ENCODE peak calls at places on chromosome 1, in seven cellular contexts. X is RPMI7951, I is T-cell, B is GM06990, T is NCI-H1694, K is iPS-NIHi11, Y is ACHN. F is an unnamed sample.

GRCh38 chr1:21212126-21212525 is 35.4 kb upstream of the EIF4G3 start:
- DNase-seq in X (peak), I (no peak), B (no peak), T (no peak), K (no peak), Y (peak), F (no peak)

GRCh38 chr1:94864821-94865220 is 44.7 kb downstream of the SLC44A3 start:
- DNase-seq in X (no peak), I (no peak), B (no peak), T (no peak), K (no peak), Y (no peak), F (peak)

GRCh38 chr1:47388548-47389238 is 27.4 kb upstream of the FOXE3 start:
- DNase-seq in X (peak), I (no peak), B (no peak), T (peak), K (peak), Y (peak), F (peak)

GRCh38 chr1:159922499-159923202 is 2.7 kb downstream of the TAGLN2 start:
- DNase-seq in X (peak), I (no peak), B (no peak), T (no peak), K (no peak), Y (no peak), F (no peak)

GRCh38 chr1:230072866-230073265 is 5.8 kb downstream of the GALNT2 start:
- DNase-seq in X (no peak), I (no peak), B (no peak), T (no peak), K (no peak), Y (no peak), F (no peak)

GRCh38 chr1:215631040-215631439 is 63.9 kb downstream of the KCTD3 start:
- DNase-seq in X (no peak), I (no peak), B (no peak), T (no peak), K (no peak), Y (no peak), F (no peak)

GRCh38 chr1:60488857-60489256 is 415.3 kb upstream of the C1orf87 start:
- DNase-seq in X (no peak), I (no peak), B (no peak), T (no peak), K (no peak), Y (no peak), F (no peak)

GRCh38 chr1:235971571-235972315 is 93.1 kb downstream of the NID1 start:
- DNase-seq in X (peak), I (peak), B (peak), T (peak), K (peak), Y (peak), F (peak)

GRCh38 chr1:84247425-84248220 is 53.9 kb upstream of the SAMD13 start:
- DNase-seq in X (peak), I (peak), B (no peak), T (no peak), K (no peak), Y (no peak), F (peak)

GRCh38 chr1:209318302-209319056 is 265.0 kb upstream of the CAMK1G start:
- DNase-seq in X (peak), I (no peak), B (no peak), T (peak), K (no peak), Y (no peak), F (no peak)

GRCh38 chr1:55718758-55719671 is 503.9 kb upstream of the USP24 start:
- DNase-seq in X (peak), I (no peak), B (no peak), T (no peak), K (no peak), Y (peak), F (peak)

GRCh38 chr1:33169290-33170055 is 12.4 kb downstream of the TRIM62 start:
- DNase-seq in X (no peak), I (no peak), B (no peak), T (no peak), K (no peak), Y (no peak), F (no peak)

GRCh38 chr1:38045431-38046332 is 911 bp downstream of the POU3F1 start:
- DNase-seq in X (no peak), I (no peak), B (no peak), T (no peak), K (no peak), Y (peak), F (no peak)

GRCh38 chr1:29870621-29871020 is 634.3 kb downstream of the PTPRU start:
- DNase-seq in X (no peak), I (no peak), B (no peak), T (no peak), K (no peak), Y (no peak), F (no peak)

GRCh38 chr1:85451236-85451830 is 13.6 kb downstream of the DDAH1 start:
- DNase-seq in X (no peak), I (no peak), B (no peak), T (no peak), K (no peak), Y (peak), F (no peak)

GRCh38 chr1:170592591-170593111 is 60.7 kb downstream of the GORAB start:
- DNase-seq in X (peak), I (no peak), B (no peak), T (no peak), K (no peak), Y (no peak), F (peak)

GRCh38 chr1:42962641-42963377 is 4.1 kb upstream of the SLC2A1 start:
- DNase-seq in X (peak), I (no peak), B (no peak), T (no peak), K (peak), Y (no peak), F (peak)

GRCh38 chr1:183630748-183631147 is 4.8 kb downstream of the ARPC5 start:
- DNase-seq in X (peak), I (no peak), B (no peak), T (no peak), K (no peak), Y (no peak), F (no peak)

GRCh38 chr1:161954466-161954865 is 69.2 kb downstream of the OLFML2B start:
- DNase-seq in X (peak), I (no peak), B (no peak), T (no peak), K (no peak), Y (no peak), F (no peak)

GRCh38 chr1:90357980-90358379 is 359.1 kb downstream of the BARHL2 start:
- DNase-seq in X (peak), I (no peak), B (peak), T (no peak), K (no peak), Y (no peak), F (no peak)

GRCh38 chr1:118247593-118247992 is 62.6 kb upstream of the SPAG17 start:
- DNase-seq in X (no peak), I (no peak), B (no peak), T (no peak), K (peak), Y (peak), F (peak)

GRCh38 chr1:168903237-168903830 is 174.3 kb upstream of the DPT start:
- DNase-seq in X (no peak), I (no peak), B (no peak), T (no peak), K (no peak), Y (no peak), F (no peak)

GRCh38 chr1:6911974-6912373 is 126.7 kb downstream of the CAMTA1 start:
- DNase-seq in X (no peak), I (no peak), B (no peak), T (no peak), K (no peak), Y (no peak), F (no peak)

GRCh38 chr1:79373481-79374132 is 367.1 kb upstream of the ADGRL4 start:
- DNase-seq in X (no peak), I (no peak), B (no peak), T (no peak), K (peak), Y (no peak), F (no peak)

GRCh38 chr1:184143449-184143848 is 91.9 kb downstream of the TSEN15 start:
- DNase-seq in X (peak), I (no peak), B (no peak), T (peak), K (no peak), Y (no peak), F (no peak)

GRCh38 chr1:212512731-212513559 is 80.2 kb downstream of the NENF start:
- DNase-seq in X (peak), I (no peak), B (no peak), T (no peak), K (peak), Y (peak), F (peak)

GRCh38 chr1:184465489-184466146 is 78.8 kb downstream of the C1orf21 start:
- DNase-seq in X (no peak), I (peak), B (no peak), T (no peak), K (no peak), Y (no peak), F (no peak)

GRCh38 chr1:184854036-184854435 is 99.4 kb upstream of the EDEM3 start:
- DNase-seq in X (no peak), I (no peak), B (no peak), T (no peak), K (no peak), Y (no peak), F (no peak)

GRCh38 chr1:80882552-80882951 is 918.2 kb upstream of the ADGRL2 start:
- DNase-seq in X (no peak), I (no peak), B (no peak), T (no peak), K (no peak), Y (peak), F (no peak)

GRCh38 chr1:85132078-85132715 is 68.6 kb downstream of the SYDE2 start:
- DNase-seq in X (no peak), I (no peak), B (no peak), T (no peak), K (no peak), Y (no peak), F (no peak)

GRCh38 chr1:53899206-53899628 is 5.2 kb downstream of the DIO1 start:
- DNase-seq in X (peak), I (no peak), B (no peak), T (no peak), K (no peak), Y (peak), F (peak)

GRCh38 chr1:208606976-208607375 is 362.8 kb upstream of the PLXNA2 start:
- DNase-seq in X (no peak), I (no peak), B (no peak), T (no peak), K (no peak), Y (no peak), F (no peak)